ENCODE peak calls at places on chromosome 3, in six cellular contexts. M is heart left ventricle; O is CD8-positive, alpha-beta memory T cell; K is ovary; W is keratinocyte; R is AG04450. Y is an unnamed sample.

GRCh38 chr3:172606021-172606420 is 82.8 kb upstream of the TNFSF10 start:
- DNase-seq in W (no peak), M (no peak), O (no peak), K (no peak), R (no peak), Y (no peak)

GRCh38 chr3:126344380-126345041 is 12.7 kb downstream of the KLF15 start:
- DNase-seq in W (no peak), O (no peak), K (no peak), M (peak; percentile 42), R (no peak), Y (no peak)

GRCh38 chr3:66133050-66133757 is 87.6 kb upstream of the SLC25A26 start:
- DNase-seq in K (no peak), O (no peak), R (peak; percentile 52), W (peak; percentile 9), M (no peak), Y (peak; percentile 34)

GRCh38 chr3:172530101-172530561 is 6.9 kb upstream of the TNFSF10 start:
- DNase-seq in R (no peak), W (no peak), K (no peak), M (no peak), O (no peak), Y (no peak)

GRCh38 chr3:116444819-116445290 is 432 bp downstream of the LSAMP start:
- DNase-seq in O (no peak), K (no peak), W (no peak), R (no peak), M (no peak), Y (no peak)

GRCh38 chr3:100602506-100603444 is 6.6 kb upstream of the ADGRG7 start:
- DNase-seq in W (no peak), M (no peak), K (no peak), O (no peak), R (no peak), Y (peak; percentile 36)

GRCh38 chr3:159829056-159829995 is 159.3 kb upstream of the IL12A start:
- DNase-seq in W (peak; percentile 97), R (no peak), O (no peak), M (no peak), K (no peak), Y (peak; percentile 92)

GRCh38 chr3:49727154-49727923 is 3.6 kb upstream of the GMPPB start:
- DNase-seq in O (no peak), K (no peak), M (no peak), R (no peak), W (no peak), Y (no peak)

GRCh38 chr3:173553635-173554280 is 156.2 kb downstream of the NLGN1 start:
- DNase-seq in K (no peak), R (peak; percentile 4), O (no peak), M (no peak), W (no peak), Y (no peak)

GRCh38 chr3:131903988-131904415 is 130.8 kb downstream of the CPNE4 start:
- DNase-seq in K (no peak), O (no peak), R (peak; percentile 98), M (no peak), W (no peak), Y (peak; percentile 54)

GRCh38 chr3:66276705-66277274 is 56.0 kb downstream of the SLC25A26 start:
- DNase-seq in R (peak; percentile 65), M (no peak), O (peak; percentile 76), W (peak; percentile 21), K (peak; percentile 59), Y (peak; percentile 10)

GRCh38 chr3:126494204-126494603 is 18.5 kb upstream of the ZXDC start:
- DNase-seq in W (no peak), M (no peak), K (no peak), O (no peak), R (no peak), Y (no peak)

GRCh38 chr3:66018047-66019033 is 20.4 kb downstream of the MAGI1 start:
- DNase-seq in M (no peak), R (no peak), O (no peak), K (no peak), W (no peak), Y (no peak)

GRCh38 chr3:66456711-66457173 is 44.1 kb downstream of the LRIG1 start:
- DNase-seq in R (no peak), W (no peak), K (no peak), O (no peak), M (peak; percentile 73), Y (no peak)

GRCh38 chr3:106281231-106281630 is 412.4 kb upstream of the CBLB start:
- DNase-seq in K (no peak), O (no peak), W (no peak), R (peak; percentile 47), M (no peak), Y (no peak)

GRCh38 chr3:22916933-22917332 is 286.2 kb upstream of the UBE2E2 start:
- DNase-seq in R (no peak), O (no peak), K (no peak), W (no peak), M (no peak), Y (no peak)

GRCh38 chr3:57423335-57423734 is 120.8 kb downstream of the DNAH12 start:
- DNase-seq in R (no peak), O (no peak), M (no peak), K (no peak), W (no peak), Y (no peak)

GRCh38 chr3:140007946-140008692 is 73.1 kb downstream of the CLSTN2 start:
- DNase-seq in M (no peak), K (no peak), W (no peak), O (no peak), R (no peak), Y (no peak)

GRCh38 chr3:138915503-138916498 is 31.1 kb downstream of the FOXL2 start:
- DNase-seq in O (peak; percentile 85), M (peak; percentile 97), W (no peak), K (peak; percentile 98), R (peak; percentile 75), Y (peak; percentile 36)

GRCh38 chr3:183980408-183980807 is 37.3 kb downstream of the ABCC5 start:
- DNase-seq in W (no peak), O (no peak), M (no peak), K (no peak), R (no peak), Y (no peak)

GRCh38 chr3:41431386-41431785 is 232.1 kb downstream of the CTNNB1 start:
- DNase-seq in W (no peak), K (no peak), M (no peak), O (no peak), R (no peak), Y (no peak)

GRCh38 chr3:119637679-119638525 is 22.5 kb downstream of the POPDC2 start:
- DNase-seq in K (no peak), W (no peak), O (no peak), M (no peak), R (peak; percentile 44), Y (peak; percentile 63)

GRCh38 chr3:196938124-196938523 is 4.2 kb downstream of the NCBP2 start:
- DNase-seq in K (no peak), O (no peak), R (no peak), M (no peak), W (no peak), Y (no peak)

GRCh38 chr3:54962200-54962599 is 34.3 kb upstream of the LRTM1 start:
- DNase-seq in R (no peak), O (no peak), W (no peak), M (no peak), K (no peak), Y (no peak)

DNA sequence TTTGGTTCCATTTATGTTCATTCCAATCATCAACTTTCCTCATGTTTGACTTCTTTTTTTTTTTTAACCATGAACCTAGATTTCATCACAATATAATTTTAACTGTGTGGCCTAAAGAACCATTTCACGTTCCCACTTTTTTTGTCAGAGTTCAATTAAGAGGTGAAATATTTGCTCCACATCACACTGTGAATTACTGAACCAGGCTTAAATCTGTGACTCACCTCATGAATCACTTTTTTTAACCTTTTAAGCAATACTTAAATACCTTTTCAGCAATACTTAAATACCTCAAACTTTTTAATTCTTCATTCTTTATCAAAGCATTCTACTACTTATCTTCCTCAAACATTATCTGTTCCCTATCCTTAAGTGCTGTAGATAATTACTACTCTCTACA is 137.6 kb downstream of the SI start:
- DNase-seq in K (no peak), O (no peak), R (no peak), M (no peak), W (no peak), Y (no peak)
- H3K27ac ChIP-seq in K (no peak overlapping the region), O (no peak overlapping the region), R (no peak overlapping the region), M (no peak overlapping the region), W (no peak overlapping the region), Y (no peak overlapping the region)

DNA sequence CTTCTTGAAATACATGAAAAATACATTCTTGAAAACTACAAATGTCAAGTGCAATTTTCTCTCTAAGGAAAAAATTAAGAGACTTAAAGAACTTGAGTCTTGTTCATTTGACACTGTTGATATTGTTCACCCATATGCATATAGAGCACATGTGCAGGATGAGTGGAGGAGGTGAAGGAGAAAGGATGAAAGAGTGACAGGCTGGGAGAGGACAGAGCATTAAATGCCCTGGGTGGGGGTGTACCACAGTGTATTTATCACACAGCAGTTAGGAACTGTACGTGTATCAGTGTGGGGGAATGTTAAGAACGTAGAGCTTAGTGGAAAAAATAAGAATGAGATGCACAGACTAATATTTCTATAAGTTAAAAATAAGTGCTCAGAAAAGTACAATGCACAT is 45.7 kb downstream of the CTDSPL start:
- DNase-seq in M (no peak), W (no peak), R (no peak), O (no peak), K (no peak), Y (no peak)
- H3K27ac ChIP-seq in M (no peak overlapping the region), W (no peak overlapping the region), R (no peak overlapping the region), O (no peak overlapping the region), K (peak overlapping the region; percentile 6), Y (no peak overlapping the region)

GRCh38 chr3:107882261-107882660 is 208.6 kb downstream of the CD47 start:
- DNase-seq in M (no peak), K (no peak), O (no peak), R (no peak), W (no peak), Y (no peak)
- H3K27ac ChIP-seq in M (no peak overlapping the region), K (no peak overlapping the region), O (no peak overlapping the region), R (no peak overlapping the region), W (no peak overlapping the region), Y (no peak overlapping the region)

GRCh38 chr3:143974181-143974876 is 2.7 kb downstream of the DIPK2A start:
- DNase-seq in W (no peak), K (no peak), R (no peak), M (no peak), O (no peak), Y (no peak)

GRCh38 chr3:143973352-143974021 is 1.9 kb downstream of the DIPK2A start:
- DNase-seq in O (no peak), K (no peak), M (no peak), W (no peak), R (no peak), Y (no peak)

GRCh38 chr3:143977326-143978262 is 6.0 kb downstream of the DIPK2A start:
- DNase-seq in W (no peak), K (no peak), M (no peak), R (no peak), O (no peak), Y (no peak)

GRCh38 chr3:143974877-143975238 is 3.2 kb downstream of the DIPK2A start:
- DNase-seq in W (no peak), M (no peak), K (no peak), R (no peak), O (no peak), Y (no peak)

GRCh38 chr3:143975549-143976152 is 4.0 kb downstream of the DIPK2A start:
- DNase-seq in W (no peak), M (no peak), K (no peak), O (no peak), R (peak; percentile 50), Y (no peak)
- H3K27ac ChIP-seq in W (peak overlapping the region; percentile 88), M (peak overlapping the region; percentile 53), K (no peak overlapping the region), O (peak overlapping the region; percentile 40), R (no peak overlapping the region), Y (peak overlapping the region; percentile 93)